ENCODE peak calls at places on chromosomes 11 and 22, in seven cellular contexts. V, Y, Q, L, W, G and P are unnamed samples.
A peak's percentile ranks its signal among the peaks of the same experiment; 100 is the strongest.

GRCh38 chr11:79471071-79471470 is 30.2 kb upstream of the TENM4 start:
- DNase-seq in V (no peak), Y (no peak), Q (no peak), L (no peak), W (no peak), G (no peak), P (no peak)

GRCh38 chr22:40281717-40282116 is 64.6 kb upstream of the ADSL start:
- DNase-seq in V (no peak), Y (no peak), Q (peak; percentile 58), L (no peak), W (no peak), G (no peak), P (peak; percentile 20)

GRCh38 chr11:62390727-62391126 is 28.1 kb upstream of the SCGB1A1 start:
- DNase-seq in V (no peak), Y (no peak), Q (no peak), L (peak; percentile 19), W (no peak), G (no peak), P (no peak)

GRCh38 chr22:35589071-35589735 is 27.9 kb downstream of the MB start:
- DNase-seq in V (no peak), Y (no peak), Q (peak; percentile 92), L (peak; percentile 77), W (peak; percentile 83), G (peak; percentile 39), P (peak; percentile 87)

GRCh38 chr11:134266841-134267251 is 9.3 kb upstream of the GLB1L3 start:
- DNase-seq in V (no peak), Y (no peak), Q (no peak), L (peak; percentile 72), W (peak; percentile 75), G (peak; percentile 51), P (peak; percentile 84)

GRCh38 chr22:43819691-43820670 is 7.9 kb upstream of the EFCAB6 start:
- DNase-seq in V (no peak), Y (no peak), Q (no peak), L (no peak), W (no peak), G (no peak), P (no peak)

GRCh38 chr22:45994516-45995404 is 17.8 kb upstream of the WNT7B start:
- DNase-seq in V (peak; percentile 75), Y (peak; percentile 62), Q (peak; percentile 93), L (peak; percentile 44), W (peak; percentile 68), G (peak; percentile 87), P (peak; percentile 52)

GRCh38 chr22:42207918-42208317 is 62.5 kb downstream of the TCF20 start:
- DNase-seq in V (no peak), Y (no peak), Q (no peak), L (no peak), W (no peak), G (no peak), P (no peak)

GRCh38 chr11:115221461-115222069 is 282.6 kb downstream of the CADM1 start:
- DNase-seq in V (no peak), Y (no peak), Q (no peak), L (no peak), W (no peak), G (no peak), P (no peak)

GRCh38 chr22:39907605-39908097 is 6.8 kb downstream of the GRAP2 start:
- DNase-seq in V (no peak), Y (no peak), Q (no peak), L (no peak), W (no peak), G (no peak), P (no peak)

GRCh38 chr11:76891285-76891684 is 30.6 kb downstream of the ACER3 start:
- DNase-seq in V (no peak), Y (no peak), Q (no peak), L (no peak), W (no peak), G (no peak), P (no peak)

GRCh38 chr11:109734602-109735001 is 312.6 kb downstream of the C11orf87 start:
- DNase-seq in V (no peak), Y (no peak), Q (no peak), L (peak; percentile 10), W (peak; percentile 46), G (no peak), P (no peak)

GRCh38 chr11:1706634-1707400 is 9.8 kb downstream of the KRTAP5-6 start:
- DNase-seq in V (no peak), Y (no peak), Q (peak; percentile 75), L (no peak), W (peak; percentile 2), G (no peak), P (no peak)

GRCh38 chr11:103907548-103908455 is 128.6 kb upstream of the DDI1 start:
- DNase-seq in V (no peak), Y (no peak), Q (no peak), L (peak; percentile 68), W (peak; percentile 62), G (no peak), P (peak; percentile 2)

GRCh38 chr11:82771781-82772180 is 38.1 kb upstream of the FAM181B start:
- DNase-seq in V (no peak), Y (no peak), Q (no peak), L (no peak), W (no peak), G (no peak), P (peak; percentile 48)

GRCh38 chr22:38865201-38866023 is 6.6 kb downstream of the CBX6 start:
- DNase-seq in V (no peak), Y (no peak), Q (peak; percentile 42), L (no peak), W (no peak), G (no peak), P (no peak)

GRCh38 chr22:17580461-17581031 is 17.2 kb downstream of the SLC25A18 start:
- DNase-seq in V (no peak), Y (no peak), Q (no peak), L (no peak), W (no peak), G (no peak), P (no peak)

GRCh38 chr11:27902981-27903624 is 202.8 kb upstream of the BDNF start:
- DNase-seq in V (no peak), Y (no peak), Q (no peak), L (peak; percentile 73), W (peak; percentile 50), G (no peak), P (peak; percentile 55)

GRCh38 chr11:20050551-20051333 is 109.5 kb downstream of the DBX1 start:
- DNase-seq in V (no peak), Y (no peak), Q (no peak), L (no peak), W (peak; percentile 60), G (peak; percentile 38), P (peak; percentile 88)

GRCh38 chr11:94767701-94768601 is at the start of gene AMOTL1:
- DNase-seq in V (peak; percentile 1), Y (peak; percentile 91), Q (peak; percentile 97), L (peak; percentile 76), W (peak; percentile 74), G (peak; percentile 91), P (peak; percentile 68)

GRCh38 chr11:3986301-3986700 is 108.3 kb upstream of the RRM1 start:
- DNase-seq in V (no peak), Y (no peak), Q (no peak), L (no peak), W (no peak), G (no peak), P (no peak)

GRCh38 chr11:30381879-30382278 is 59.0 kb downstream of the ARL14EP start:
- DNase-seq in V (no peak), Y (no peak), Q (no peak), L (no peak), W (no peak), G (no peak), P (no peak)